ENCODE peak calls at places on chromosomes 4 and X, in four cellular contexts. X is breast epithelium; E is T-helper 2 cell treated with Interferon-gamma antibody and Interleukin-4, amounts not matched to agents 5 μg/mL and 100 μg/mL, for 36 hours; F is psoas muscle. Q is an unnamed sample.
A peak's percentile ranks its signal among the peaks of the same experiment; 100 is the strongest.

GRCh38 chr4:53863163-53863562 is 201.2 kb downstream of the CHIC2 start:
- DNase-seq in X (no peak), E (no peak), F (peak; percentile 21), Q (peak; percentile 65)

GRCh38 chrX:9955506-9955905 is 11.7 kb upstream of the CLDN34 start:
- DNase-seq in X (no peak), E (no peak), F (no peak), Q (no peak)

GRCh38 chr4:99205104-99205979 is 13.7 kb downstream of the ADH6 start:
- DNase-seq in X (no peak), E (no peak), F (no peak), Q (no peak)

GRCh38 chrX:47384502-47384901 is 14.1 kb downstream of the ZNF157 start:
- DNase-seq in X (peak; percentile 44), E (peak; percentile 38), F (no peak), Q (peak; percentile 74)

GRCh38 chr4:108072300-108072699 is 82.6 kb downstream of the HADH start:
- DNase-seq in X (no peak), E (no peak), F (no peak), Q (no peak)

GRCh38 chrX:100990139-100990538 is 20.6 kb downstream of the ARL13A start:
- DNase-seq in X (no peak), E (no peak), F (no peak), Q (no peak)

GRCh38 chr4:126241631-126242030 is 926.9 kb downstream of the FAT4 start:
- DNase-seq in X (no peak), E (no peak), F (no peak), Q (no peak)

GRCh38 chrX:106247162-106247561 is 79.1 kb downstream of the PWWP3B start:
- DNase-seq in X (no peak), E (no peak), F (no peak), Q (no peak)

GRCh38 chr4:8585721-8586161 is 5.5 kb downstream of the GPR78 start:
- DNase-seq in X (no peak), E (no peak), F (no peak), Q (no peak)

GRCh38 chr4:89172865-89173264 is 61.5 kb downstream of the TIGD2 start:
- DNase-seq in X (no peak), E (no peak), F (no peak), Q (no peak)

Q was measured in sciatic nerve.